ENCODE peak calls at places on chromosomes 2 and 18, in nine cellular contexts. Q, Y, R, B, M, Z, C, K and U are unnamed samples.

GRCh38 chr2:85504434-85505261 is 34.3 kb upstream of the MAT2A start:
- DNase-seq in M (no peak), B (no peak), Z (no peak), Q (no peak), R (no peak), C (peak), Y (no peak), K (no peak), U (peak)

GRCh38 chr2:176395273-176395854 is 126.1 kb downstream of the MTX2 start:
- DNase-seq in R (no peak), M (no peak), Q (no peak), K (no peak), C (no peak), Z (no peak), B (no peak), Y (no peak), U (no peak)

GRCh38 chr18:58842978-58843661 is 21.6 kb upstream of the ZNF532 start:
- DNase-seq in K (no peak), Z (no peak), Q (no peak), R (no peak), Y (no peak), M (no peak), C (no peak), B (no peak), U (no peak)

GRCh38 chr2:138009622-138010021 is 45.3 kb downstream of the HNMT start:
- DNase-seq in M (no peak), Y (no peak), Z (no peak), R (no peak), C (no peak), Q (no peak), B (no peak), K (no peak), U (no peak)

GRCh38 chr2:54691439-54692135 is 31.9 kb upstream of the EML6 start:
- DNase-seq in C (no peak), Z (no peak), Q (no peak), K (no peak), M (no peak), B (no peak), R (peak), Y (no peak), U (no peak)

GRCh38 chr2:28199995-28200394 is 192.7 kb upstream of the FOSL2 start:
- DNase-seq in M (no peak), C (no peak), R (no peak), Q (no peak), Y (no peak), Z (no peak), B (no peak), K (no peak), U (no peak)

GRCh38 chr2:20430461-20431302 is 16.2 kb upstream of the RHOB start:
- DNase-seq in C (no peak), B (no peak), Y (no peak), Z (no peak), Q (no peak), M (peak), R (no peak), K (no peak), U (no peak)

GRCh38 chr2:39377226-39377939 is 59.7 kb downstream of the MAP4K3 start:
- DNase-seq in B (no peak), K (no peak), Q (no peak), M (peak), R (no peak), C (no peak), Z (peak), Y (no peak), U (no peak)

GRCh38 chr18:48428494-48429177 is 19.5 kb upstream of the ZBTB7C start:
- DNase-seq in Q (no peak), M (no peak), Y (no peak), B (no peak), K (no peak), R (no peak), C (no peak), Z (no peak), U (no peak)

GRCh38 chr2:165627463-165627862 is 158.0 kb downstream of the CSRNP3 start:
- DNase-seq in Q (no peak), B (no peak), Z (no peak), K (no peak), R (no peak), C (no peak), M (no peak), Y (no peak), U (no peak)

GRCh38 chr2:10283106-10284062 is 19.3 kb upstream of the HPCAL1 start:
- DNase-seq in R (no peak), Z (no peak), K (no peak), Q (no peak), B (no peak), C (peak), M (no peak), Y (no peak), U (no peak)

GRCh38 chr2:128086244-128086643 is 4.8 kb upstream of the UGGT1 start:
- DNase-seq in R (no peak), Q (no peak), C (no peak), K (no peak), B (no peak), Z (no peak), M (no peak), Y (no peak), U (no peak)

GRCh38 chr18:8561123-8561905 is 47.9 kb upstream of the RAB12 start:
- DNase-seq in Q (no peak), M (no peak), Y (no peak), B (no peak), K (no peak), C (no peak), R (no peak), Z (no peak), U (no peak)